ENCODE peak calls at places on chromosome 1, in five cellular contexts. One of them, this sample, is unnamed.
A peak's percentile ranks its signal among the peaks of the same experiment; 100 is the strongest.

GRCh38 chr1:163161337-163161736 is 41.4 kb downstream of the RGS5 start:
- DNase-seq in neural progenitor cell: no peak
- DNase-seq in C1 segment of cervical spinal cord: no peak
- DNase-seq in MM.1S: no peak
- DNase-seq in activated effector memory CD4-positive, alpha-beta T cell treated with Interleukin-2 at 50 U/mL for 16 hours: no peak
- DNase-seq in this sample: no peak

GRCh38 chr1:44792736-44793502 is 4.9 kb upstream of the BEST4 start:
- DNase-seq in C1 segment of cervical spinal cord: no peak
- DNase-seq in MM.1S: no peak
- DNase-seq in activated effector memory CD4-positive, alpha-beta T cell treated with Interleukin-2 at 50 U/mL for 16 hours: no peak
- DNase-seq in neural progenitor cell: no peak
- DNase-seq in this sample: no peak

GRCh38 chr1:11543796-11544195 is 64.8 kb downstream of the DISP3 start:
- DNase-seq in MM.1S: no peak
- DNase-seq in activated effector memory CD4-positive, alpha-beta T cell treated with Interleukin-2 at 50 U/mL for 16 hours: no peak
- DNase-seq in neural progenitor cell: no peak
- DNase-seq in C1 segment of cervical spinal cord: no peak
- DNase-seq in this sample: no peak

GRCh38 chr1:227315500-227316346 is 2.6 kb downstream of the CDC42BPA start:
- DNase-seq in MM.1S: no peak
- DNase-seq in C1 segment of cervical spinal cord: no peak
- DNase-seq in neural progenitor cell: peak; percentile 16
- DNase-seq in activated effector memory CD4-positive, alpha-beta T cell treated with Interleukin-2 at 50 U/mL for 16 hours: no peak
- DNase-seq in this sample: peak; percentile 7

GRCh38 chr1:176996455-176997090 is 167.9 kb downstream of the ASTN1 start:
- DNase-seq in MM.1S: no peak
- DNase-seq in neural progenitor cell: peak; percentile 84
- DNase-seq in activated effector memory CD4-positive, alpha-beta T cell treated with Interleukin-2 at 50 U/mL for 16 hours: no peak
- DNase-seq in C1 segment of cervical spinal cord: no peak
- DNase-seq in this sample: no peak

GRCh38 chr1:32200226-32201010 is at the start of gene CCDC28B:
- DNase-seq in neural progenitor cell: peak; percentile 81
- DNase-seq in MM.1S: no peak
- DNase-seq in C1 segment of cervical spinal cord: peak; percentile 39
- DNase-seq in activated effector memory CD4-positive, alpha-beta T cell treated with Interleukin-2 at 50 U/mL for 16 hours: peak; percentile 32
- DNase-seq in this sample: peak; percentile 33

GRCh38 chr1:185215911-185216310 is 58.9 kb downstream of the SWT1 start:
- DNase-seq in MM.1S: no peak
- DNase-seq in C1 segment of cervical spinal cord: no peak
- DNase-seq in neural progenitor cell: no peak
- DNase-seq in activated effector memory CD4-positive, alpha-beta T cell treated with Interleukin-2 at 50 U/mL for 16 hours: no peak
- DNase-seq in this sample: no peak

GRCh38 chr1:202343652-202344349 is 2.1 kb upstream of the UBE2T start:
- DNase-seq in C1 segment of cervical spinal cord: no peak
- DNase-seq in MM.1S: peak; percentile 81
- DNase-seq in neural progenitor cell: peak; percentile 66
- DNase-seq in activated effector memory CD4-positive, alpha-beta T cell treated with Interleukin-2 at 50 U/mL for 16 hours: no peak
- DNase-seq in this sample: no peak

GRCh38 chr1:30302808-30303310 is 420.5 kb downstream of the MATN1 start:
- DNase-seq in neural progenitor cell: no peak
- DNase-seq in activated effector memory CD4-positive, alpha-beta T cell treated with Interleukin-2 at 50 U/mL for 16 hours: no peak
- DNase-seq in MM.1S: no peak
- DNase-seq in C1 segment of cervical spinal cord: no peak
- DNase-seq in this sample: no peak

GRCh38 chr1:202952818-202953217 is 5.3 kb downstream of the ADIPOR1 start:
- DNase-seq in activated effector memory CD4-positive, alpha-beta T cell treated with Interleukin-2 at 50 U/mL for 16 hours: no peak
- DNase-seq in MM.1S: no peak
- DNase-seq in neural progenitor cell: no peak
- DNase-seq in C1 segment of cervical spinal cord: peak; percentile 18
- DNase-seq in this sample: no peak

GRCh38 chr1:147598631-147599361 is 57.5 kb downstream of the BCL9 start:
- DNase-seq in MM.1S: peak; percentile 31
- DNase-seq in activated effector memory CD4-positive, alpha-beta T cell treated with Interleukin-2 at 50 U/mL for 16 hours: peak; percentile 20
- DNase-seq in C1 segment of cervical spinal cord: no peak
- DNase-seq in neural progenitor cell: peak; percentile 78
- DNase-seq in this sample: no peak

GRCh38 chr1:235746245-235746644 is 96.7 kb upstream of the GNG4 start:
- DNase-seq in C1 segment of cervical spinal cord: no peak
- DNase-seq in MM.1S: no peak
- DNase-seq in activated effector memory CD4-positive, alpha-beta T cell treated with Interleukin-2 at 50 U/mL for 16 hours: no peak
- DNase-seq in neural progenitor cell: no peak
- DNase-seq in this sample: no peak

GRCh38 chr1:75092141-75092540 is 42.0 kb upstream of the LHX8 start:
- DNase-seq in neural progenitor cell: no peak
- DNase-seq in MM.1S: peak; percentile 49
- DNase-seq in activated effector memory CD4-positive, alpha-beta T cell treated with Interleukin-2 at 50 U/mL for 16 hours: no peak
- DNase-seq in C1 segment of cervical spinal cord: no peak
- DNase-seq in this sample: no peak

GRCh38 chr1:7705048-7705907 is 65.8 kb upstream of the VAMP3 start:
- DNase-seq in MM.1S: no peak
- DNase-seq in activated effector memory CD4-positive, alpha-beta T cell treated with Interleukin-2 at 50 U/mL for 16 hours: peak; percentile 40
- DNase-seq in neural progenitor cell: peak; percentile 55
- DNase-seq in C1 segment of cervical spinal cord: peak; percentile 45
- DNase-seq in this sample: peak; percentile 13

GRCh38 chr1:27099904-27100796 is 54.8 kb downstream of the SLC9A1 start:
- DNase-seq in neural progenitor cell: peak; percentile 41
- DNase-seq in MM.1S: no peak
- DNase-seq in C1 segment of cervical spinal cord: no peak
- DNase-seq in activated effector memory CD4-positive, alpha-beta T cell treated with Interleukin-2 at 50 U/mL for 16 hours: no peak
- DNase-seq in this sample: no peak

GRCh38 chr1:156436319-156437043 is 64.1 kb downstream of the MEF2D start:
- DNase-seq in MM.1S: no peak
- DNase-seq in neural progenitor cell: peak; percentile 73
- DNase-seq in C1 segment of cervical spinal cord: peak; percentile 47
- DNase-seq in activated effector memory CD4-positive, alpha-beta T cell treated with Interleukin-2 at 50 U/mL for 16 hours: no peak
- DNase-seq in this sample: no peak

GRCh38 chr1:26278835-26279597 is 870 bp upstream of the SH3BGRL3 start:
- DNase-seq in C1 segment of cervical spinal cord: peak; percentile 18
- DNase-seq in MM.1S: no peak
- DNase-seq in neural progenitor cell: peak; percentile 24
- DNase-seq in activated effector memory CD4-positive, alpha-beta T cell treated with Interleukin-2 at 50 U/mL for 16 hours: no peak
- DNase-seq in this sample: peak; percentile 46

GRCh38 chr1:221316491-221317056 is 425.3 kb downstream of the DUSP10 start:
- DNase-seq in activated effector memory CD4-positive, alpha-beta T cell treated with Interleukin-2 at 50 U/mL for 16 hours: no peak
- DNase-seq in C1 segment of cervical spinal cord: no peak
- DNase-seq in neural progenitor cell: no peak
- DNase-seq in MM.1S: no peak
- DNase-seq in this sample: no peak

GRCh38 chr1:90114521-90115141 is 119.7 kb downstream of the ZNF326 start:
- DNase-seq in C1 segment of cervical spinal cord: no peak
- DNase-seq in activated effector memory CD4-positive, alpha-beta T cell treated with Interleukin-2 at 50 U/mL for 16 hours: no peak
- DNase-seq in neural progenitor cell: peak; percentile 75
- DNase-seq in MM.1S: peak; percentile 62
- DNase-seq in this sample: no peak

This sample was measured in prostate gland.